ENCODE peak calls at places on chromosomes 6 and 20, in four cellular contexts. K, X, O and Z are unnamed samples.

GRCh38 chr6:33192671-33193602 is 670 bp upstream of the COL11A2 start:
- DNase-seq in K (no peak), O (no peak), X (peak), Z (no peak)

GRCh38 chr6:111861321-111861938 is 11.8 kb downstream of the FYN start:
- DNase-seq in K (no peak), O (no peak), X (no peak), Z (no peak)

GRCh38 chr6:17930321-17930993 is 57.0 kb downstream of the KIF13A start:
- DNase-seq in X (no peak), O (no peak), K (no peak), Z (no peak)

GRCh38 chr6:14635933-14636599 is 518.5 kb downstream of the CD83 start:
- DNase-seq in K (no peak), O (no peak), X (no peak), Z (no peak)

GRCh38 chr20:32362924-32363364 is 4.8 kb downstream of the ASXL1 start:
- DNase-seq in K (no peak), X (no peak), O (no peak), Z (no peak)

GRCh38 chr6:122833229-122833556 is 44.1 kb downstream of the SMPDL3A start:
- DNase-seq in O (no peak), X (peak), K (no peak), Z (no peak)

GRCh38 chr20:33784225-33784624 is 26.9 kb upstream of the CHMP4B start:
- DNase-seq in X (no peak), O (no peak), K (no peak), Z (no peak)

GRCh38 chr20:37611346-37611745 is 82.5 kb upstream of the CTNNBL1 start:
- DNase-seq in X (no peak), O (no peak), K (no peak), Z (no peak)

GRCh38 chr20:41395669-41396664 is 29.3 kb upstream of the EMILIN3 start:
- DNase-seq in O (no peak), K (no peak), X (no peak), Z (no peak)

GRCh38 chr6:165695736-165696515 is 32.9 kb upstream of the PDE10A start:
- DNase-seq in X (no peak), O (no peak), K (no peak), Z (no peak)

GRCh38 chr20:46021361-46022359 is 7.4 kb upstream of the SLC12A5 start:
- DNase-seq in O (no peak), K (peak), X (peak), Z (no peak)

GRCh38 chr6:87702589-87702945 is 534 bp upstream of the AKIRIN2 start:
- DNase-seq in K (no peak), X (no peak), O (no peak), Z (no peak)

GRCh38 chr20:61391812-61392520 is 139.9 kb downstream of the CDH4 start:
- DNase-seq in O (no peak), K (no peak), X (no peak), Z (no peak)

GRCh38 chr6:36906539-36906938 is 20.8 kb downstream of the C6orf89 start:
- DNase-seq in X (no peak), K (no peak), O (no peak), Z (no peak)

GRCh38 chr6:80974579-80974978 is 777.9 kb downstream of the TENT5A start:
- DNase-seq in K (no peak), X (no peak), O (no peak), Z (no peak)

GRCh38 chr20:63664861-63665594 is 6.9 kb downstream of the RTEL1 start:
- DNase-seq in K (no peak), O (no peak), X (peak), Z (no peak)

GRCh38 chr20:13788167-13788834 is 3.5 kb downstream of the NDUFAF5 start:
- DNase-seq in K (no peak), O (no peak), X (peak), Z (no peak)

GRCh38 chr6:44386929-44387345 is 569 bp upstream of the CDC5L start:
- DNase-seq in O (no peak), X (no peak), K (no peak), Z (peak)

GRCh38 chr20:45358282-45359068 is 4.5 kb upstream of the SYS1 start:
- DNase-seq in O (no peak), K (no peak), X (no peak), Z (no peak)